ENCODE peak calls at places on chromosomes 7 and 10, in four cellular contexts. M is HepG2, X is GM12878, T is K562. N is an unnamed sample.

GRCh38 chr10:132209130-132209529 is 22.4 kb downstream of the DPYSL4 start:
- DNase-seq in M (no peak), X (no peak), T (no peak), N (no peak)

GRCh38 chr10:132036887-132037675 is 28.7 kb upstream of the JAKMIP3 start:
- DNase-seq in M (no peak), X (no peak), T (no peak), N (peak; percentile 50)

GRCh38 chr10:50527438-50528043 is 96.2 kb downstream of the SGMS1 start:
- DNase-seq in M (no peak), X (no peak), T (no peak), N (no peak)

GRCh38 chr7:47227762-47228177 is 354.1 kb downstream of the TNS3 start:
- DNase-seq in M (no peak), X (peak; percentile 46), T (peak; percentile 51), N (no peak)

GRCh38 chr10:119113805-119114732 is 10.2 kb downstream of the DENND10 start:
- DNase-seq in M (peak; percentile 98), X (no peak), T (no peak), N (no peak)

GRCh38 chr7:151539055-151539714 is 19.5 kb upstream of the RHEB start:
- DNase-seq in M (no peak), X (no peak), T (no peak), N (no peak)

GRCh38 chr7:133436014-133436428 is 183.1 kb downstream of the EXOC4 start:
- DNase-seq in M (no peak), X (no peak), T (no peak), N (no peak)

GRCh38 chr10:122034149-122034756 is 45.3 kb downstream of the TACC2 start:
- DNase-seq in M (no peak), X (no peak), T (no peak), N (no peak)

GRCh38 chr7:26857534-26858228 is 6.7 kb downstream of the SKAP2 start:
- DNase-seq in M (no peak), X (no peak), T (no peak), N (peak; percentile 53)

GRCh38 chr10:98285416-98285815 is 17.4 kb upstream of the LOXL4 start:
- DNase-seq in M (no peak), X (no peak), T (no peak), N (no peak)

GRCh38 chr10:2020841-2021240 is 283.5 kb upstream of the ADARB2 start:
- DNase-seq in M (no peak), X (no peak), T (no peak), N (no peak)

GRCh38 chr7:74002474-74003017 is 25.4 kb upstream of the ELN start:
- DNase-seq in M (no peak), X (no peak), T (no peak), N (no peak)

GRCh38 chr7:126441745-126442144 is 811.0 kb downstream of the GRM8 start:
- DNase-seq in M (no peak), X (no peak), T (no peak), N (no peak)

GRCh38 chr10:17073720-17074547 is 55.7 kb downstream of the CUBN start:
- DNase-seq in M (no peak), X (no peak), T (no peak), N (no peak)

GRCh38 chr10:83142074-83142563 is 997.2 kb upstream of the GHITM start:
- DNase-seq in M (no peak), X (no peak), T (no peak), N (no peak)

GRCh38 chr7:81232084-81232799 is 313.4 kb upstream of the SEMA3C start:
- DNase-seq in M (no peak), X (no peak), T (no peak), N (no peak)

GRCh38 chr10:119669975-119670640 is 18.9 kb downstream of the BAG3 start:
- DNase-seq in M (no peak), X (no peak), T (no peak), N (no peak)

GRCh38 chr7:92836489-92837213 is at the start of gene CDK6:
- DNase-seq in M (peak; percentile 55), X (no peak), T (peak; percentile 89), N (peak; percentile 68)

GRCh38 chr7:149866817-149867447 is 6.8 kb upstream of the ATP6V0E2 start:
- DNase-seq in M (no peak), X (no peak), T (no peak), N (no peak)

GRCh38 chr7:41445951-41446350 is 256.9 kb downstream of the INHBA start:
- DNase-seq in M (no peak), X (no peak), T (no peak), N (no peak)

GRCh38 chr10:6140141-6140841 is 51.5 kb downstream of the RBM17 start:
- DNase-seq in M (no peak), X (no peak), T (no peak), N (no peak)

GRCh38 chr7:128874140-128875031 is 11.7 kb downstream of the ATP6V1F start:
- DNase-seq in M (peak; percentile 53), X (no peak), T (peak; percentile 62), N (no peak)

GRCh38 chr10:36018996-36019395 is 376.9 kb upstream of the FZD8 start:
- DNase-seq in M (no peak), X (no peak), T (no peak), N (no peak)

GRCh38 chr7:6382797-6383196 is 65.0 kb downstream of the DAGLB start:
- DNase-seq in M (no peak), X (no peak), T (no peak), N (no peak)

GRCh38 chr10:75771606-75772005 is 340.2 kb downstream of the LRMDA start:
- DNase-seq in M (no peak), X (no peak), T (no peak), N (no peak)

GRCh38 chr10:48605786-48606529 is 1.1 kb upstream of the ARHGAP22 start:
- DNase-seq in M (no peak), X (no peak), T (no peak), N (no peak)

GRCh38 chr7:78334027-78334825 is 535.7 kb downstream of the PHTF2 start:
- DNase-seq in M (no peak), X (no peak), T (no peak), N (no peak)

GRCh38 chr10:28566458-28566857 is 33.5 kb downstream of the WAC start:
- DNase-seq in M (peak; percentile 30), X (no peak), T (no peak), N (no peak)

GRCh38 chr7:140611641-140612040 is 29.0 kb downstream of the DENND2A start:
- DNase-seq in M (no peak), X (no peak), T (no peak), N (no peak)

GRCh38 chr10:95217476-95217875 is 23.4 kb downstream of the ACSM6 start:
- DNase-seq in M (no peak), X (no peak), T (no peak), N (no peak)

GRCh38 chr7:106283831-106284515 is 810 bp downstream of the NAMPT start:
- DNase-seq in M (peak; percentile 8), X (no peak), T (peak; percentile 46), N (peak; percentile 27)

GRCh38 chr10:20630092-20630643 is 266.9 kb downstream of the NEBL start:
- DNase-seq in M (no peak), X (no peak), T (no peak), N (no peak)

GRCh38 chr7:69126896-69127479 is 471.3 kb upstream of the AUTS2 start:
- DNase-seq in M (no peak), X (no peak), T (no peak), N (no peak)

GRCh38 chr7:38833329-38833728 is 75.7 kb downstream of the VPS41 start:
- DNase-seq in M (no peak), X (no peak), T (no peak), N (no peak)

GRCh38 chr10:132712291-132712690 is 73.7 kb downstream of the NKX6-2 start:
- DNase-seq in M (no peak), X (no peak), T (no peak), N (no peak)

GRCh38 chr10:88996927-88997326 is 6.3 kb downstream of the FAS start:
- DNase-seq in M (no peak), X (peak; percentile 47), T (no peak), N (no peak)

GRCh38 chr7:85471740-85472139 is 284.9 kb upstream of the SEMA3D start:
- DNase-seq in M (no peak), X (no peak), T (no peak), N (no peak)

GRCh38 chr7:85475071-85475470 is 288.2 kb upstream of the SEMA3D start:
- DNase-seq in M (no peak), X (no peak), T (no peak), N (no peak)

GRCh38 chr7:85471312-85471711 is 284.5 kb upstream of the SEMA3D start:
- DNase-seq in M (no peak), X (no peak), T (no peak), N (no peak)

GRCh38 chr7:85475476-85475875 is 288.6 kb upstream of the SEMA3D start:
- DNase-seq in M (peak; percentile 35), X (no peak), T (no peak), N (no peak)

GRCh38 chr7:85474234-85474633 is 287.4 kb upstream of the SEMA3D start:
- DNase-seq in M (no peak), X (peak; percentile 8), T (no peak), N (no peak)
- TF ChIP-seq FOXK2 in M (no peak), X (no peak), T (no peak), N (no peak)

GRCh38 chr10:42952358-42952757 is 124.5 kb upstream of the RET start:
- DNase-seq in M (peak; percentile 13), X (no peak), T (peak; percentile 32), N (peak; percentile 39)
- TF ChIP-seq FOXK2 in M (no peak), X (no peak), T (no peak), N (no peak)

GRCh38 chr10:101310528-101311439 is 43.2 kb upstream of the BTRC start:
- DNase-seq in M (no peak), X (no peak), T (no peak), N (no peak)
- TF ChIP-seq FOXK2 in M (no peak), X (no peak), T (no peak), N (no peak)

GRCh38 chr7:135509839-135510602 is at the start of gene CNOT4:
- DNase-seq in M (peak; percentile 92), X (peak; percentile 82), T (peak; percentile 99), N (peak; percentile 99)

GRCh38 chr7:135510603-135511183 is 791 bp upstream of the CNOT4 start:
- DNase-seq in M (peak; percentile 16), X (peak; percentile 4), T (peak; percentile 43), N (no peak)

GRCh38 chr7:135508853-135509588 is 881 bp downstream of the CNOT4 start:
- DNase-seq in M (peak; percentile 38), X (peak; percentile 13), T (no peak), N (peak; percentile 49)

GRCh38 chr7:135512135-135512887 is 2.4 kb upstream of the CNOT4 start:
- DNase-seq in M (peak; percentile 78), X (peak; percentile 37), T (peak; percentile 79), N (peak; percentile 69)

GRCh38 chr7:135509589-135509838 is 388 bp downstream of the CNOT4 start:
- DNase-seq in M (no peak), X (no peak), T (peak; percentile 85), N (no peak)
- TF ChIP-seq FOXK2 in M (no peak), X (no peak), T (no peak), N (no peak)

N was measured in HEK293T.